ENCODE peak calls at places on chromosome 4, in seven cellular contexts. M is left lung; A is mammary epithelial cell; Y is CD8-positive, alpha-beta T cell; J is IMR-90; G is OCI-LY7; E is HCT116. V is an unnamed sample. For H3K4me1, the result is how much of the 10 kb centered on the place peaks cover.

GRCh38 chr4:16655140-16655539 is 243.3 kb downstream of the LDB2 start:
- DNase-seq in A (no peak), J (no peak), E (no peak), G (no peak), Y (no peak), M (no peak), V (no peak)

GRCh38 chr4:136637071-136637777 is 895.1 kb downstream of the PCDH18 start:
- DNase-seq in Y (no peak), G (peak), E (peak), A (no peak), J (peak), M (no peak), V (no peak)

GRCh38 chr4:152248347-152248746 is 287.5 kb downstream of the FBXW7 start:
- DNase-seq in G (no peak), Y (no peak), M (no peak), A (no peak), E (no peak), J (no peak), V (no peak)

GRCh38 chr4:174538876-174539250 is 16.6 kb upstream of the HPGD start:
- DNase-seq in Y (no peak), E (no peak), A (peak), G (no peak), J (no peak), M (no peak), V (no peak)

GRCh38 chr4:164753873-164754488 is at the start of gene SMIM31:
- DNase-seq in J (no peak), M (no peak), Y (no peak), A (no peak), E (no peak), G (no peak), V (peak)

GRCh38 chr4:122692641-122693520 is 39.6 kb upstream of the BBS12 start:
- DNase-seq in A (no peak), Y (no peak), M (no peak), J (peak), E (no peak), G (no peak), V (no peak)

GRCh38 chr4:147975325-147975724 is 243.4 kb downstream of the ARHGAP10 start:
- DNase-seq in A (peak), G (no peak), M (no peak), E (no peak), J (peak), Y (no peak), V (no peak)

GRCh38 chr4:116913451-116913850 is 171.9 kb downstream of the TRAM1L1 start:
- DNase-seq in G (no peak), A (no peak), J (no peak), Y (no peak), M (no peak), E (no peak), V (peak)

GRCh38 chr4:181685461-181685860 is 557.7 kb upstream of the TENM3 start:
- DNase-seq in J (peak), A (peak), E (no peak), M (no peak), Y (no peak), G (no peak), V (no peak)

GRCh38 chr4:117093581-117093980 is 8.2 kb upstream of the TRAM1L1 start:
- DNase-seq in A (no peak), M (no peak), J (peak), G (no peak), E (no peak), Y (no peak), V (no peak)

GRCh38 chr4:181950372-181951127 is 292.7 kb upstream of the TENM3 start:
- DNase-seq in J (no peak), M (no peak), A (no peak), E (no peak), Y (no peak), G (no peak), V (no peak)

GRCh38 chr4:168631241-168632151 is 134.6 kb downstream of the PALLD start:
- DNase-seq in G (no peak), J (peak), A (peak), M (peak), E (no peak), Y (no peak), V (peak)

GRCh38 chr4:74327751-74328150 is 19.5 kb downstream of the EPGN start:
- DNase-seq in J (peak), Y (no peak), A (peak), M (no peak), G (no peak), E (no peak), V (no peak)

GRCh38 chr4:24924309-24924781 is 11.5 kb upstream of the CCDC149 start:
- DNase-seq in Y (no peak), E (no peak), M (peak), G (no peak), A (peak), J (peak), V (peak)

GRCh38 chr4:89024051-89024675 is 32.8 kb downstream of the FAM13A start:
- DNase-seq in J (peak), A (peak), M (no peak), Y (peak), G (peak), E (peak), V (peak)

GRCh38 chr4:10161840-10162239 is 45.2 kb upstream of the WDR1 start:
- DNase-seq in E (no peak), M (no peak), A (no peak), G (no peak), J (no peak), Y (no peak), V (no peak)

GRCh38 chr4:182643801-182644311 is 273.3 kb downstream of the DCTD start:
- DNase-seq in M (no peak), Y (no peak), J (peak), A (no peak), E (no peak), G (no peak), V (peak)

GRCh38 chr4:3294401-3295241 is 1.8 kb downstream of the RGS12 start:
- DNase-seq in G (no peak), E (no peak), Y (no peak), M (no peak), A (no peak), J (no peak), V (no peak)

GRCh38 chr4:113555868-113556267 is 205.7 kb downstream of the CAMK2D start:
- DNase-seq in E (no peak), J (no peak), G (no peak), A (no peak), Y (no peak), M (peak), V (no peak)

GRCh38 chr4:8410641-8411271 is 29.8 kb downstream of the ACOX3 start:
- DNase-seq in A (peak), G (no peak), Y (no peak), E (peak), M (no peak), J (peak), V (peak)

DNA sequence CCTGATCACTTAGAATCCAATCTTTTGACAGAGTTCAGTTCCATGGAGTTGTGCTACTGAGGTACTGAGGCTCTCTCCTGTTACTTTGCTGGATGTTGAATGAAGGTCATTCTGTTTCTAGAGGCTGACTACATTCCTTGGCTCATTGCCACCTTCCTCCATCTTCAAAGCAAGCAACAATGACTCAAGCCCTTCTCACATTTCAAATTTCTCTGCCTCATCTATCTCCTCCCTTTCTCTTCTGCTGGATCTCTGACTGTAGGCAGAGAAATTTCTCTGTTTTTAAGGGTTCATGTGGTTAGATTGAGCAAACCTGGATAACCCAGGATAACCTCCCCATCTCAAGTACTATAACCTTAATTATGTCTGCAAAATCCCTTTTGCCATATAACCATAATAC is 775.4 kb downstream of the STPG2 start:
- DNase-seq in E (peak), J (no peak), Y (no peak), G (no peak), A (peak), M (no peak), V (peak)
- H3K4me3 ChIP-seq in E (peak), J (no peak), Y (no peak), G (no peak), A (no peak), M (no peak), V (no peak)

GRCh38 chr4:103198111-103198765 is at the start of gene CENPE:
- DNase-seq in M (peak), J (peak), A (peak), Y (peak), E (peak), G (peak), V (peak)

GRCh38 chr4:103201254-103201653 is 3.1 kb upstream of the CENPE start:
- DNase-seq in Y (no peak), M (no peak), J (no peak), A (no peak), G (no peak), E (no peak), V (no peak)

GRCh38 chr4:103204114-103204513 is 6.0 kb upstream of the CENPE start:
- DNase-seq in J (no peak), M (no peak), E (peak), A (peak), G (peak), Y (no peak), V (peak)

GRCh38 chr4:103199009-103199408 is 866 bp upstream of the CENPE start:
- DNase-seq in M (no peak), E (no peak), G (no peak), A (no peak), Y (no peak), J (no peak), V (no peak)

GRCh38 chr4:103201724-103202123 is 3.6 kb upstream of the CENPE start:
- DNase-seq in G (no peak), J (no peak), A (no peak), M (no peak), Y (no peak), E (no peak), V (no peak)
- H3K4me1 ChIP-seq in G (under half), J (under half), A (under half), M (under half), Y (under half), E (under half), V (under half)

DNA sequence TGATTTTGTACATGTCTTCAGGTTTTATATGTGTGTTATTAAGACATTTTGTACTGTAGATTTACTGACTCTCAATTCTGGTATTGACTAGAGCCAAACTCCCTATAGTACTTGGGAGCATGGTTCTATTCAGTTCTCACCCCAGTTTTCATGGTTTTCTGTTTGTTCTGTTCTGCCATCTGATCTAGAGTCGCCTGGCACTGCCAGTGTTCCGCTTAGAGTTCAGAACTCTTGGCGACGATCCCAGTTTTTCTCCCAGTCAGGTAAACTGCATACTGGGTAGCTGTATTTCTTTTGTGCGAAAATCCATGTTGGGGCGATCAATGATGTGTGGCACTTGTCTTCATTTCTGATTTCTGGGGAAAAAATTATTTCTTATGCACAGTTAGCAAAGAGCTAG is 78.0 kb downstream of the PHOX2B start:
- DNase-seq in Y (no peak), G (no peak), E (no peak), J (no peak), A (no peak), M (no peak), V (no peak)
- H3K27ac ChIP-seq in Y (no peak), G (no peak), E (no peak), J (no peak), A (no peak), M (no peak), V (no peak)

DNA sequence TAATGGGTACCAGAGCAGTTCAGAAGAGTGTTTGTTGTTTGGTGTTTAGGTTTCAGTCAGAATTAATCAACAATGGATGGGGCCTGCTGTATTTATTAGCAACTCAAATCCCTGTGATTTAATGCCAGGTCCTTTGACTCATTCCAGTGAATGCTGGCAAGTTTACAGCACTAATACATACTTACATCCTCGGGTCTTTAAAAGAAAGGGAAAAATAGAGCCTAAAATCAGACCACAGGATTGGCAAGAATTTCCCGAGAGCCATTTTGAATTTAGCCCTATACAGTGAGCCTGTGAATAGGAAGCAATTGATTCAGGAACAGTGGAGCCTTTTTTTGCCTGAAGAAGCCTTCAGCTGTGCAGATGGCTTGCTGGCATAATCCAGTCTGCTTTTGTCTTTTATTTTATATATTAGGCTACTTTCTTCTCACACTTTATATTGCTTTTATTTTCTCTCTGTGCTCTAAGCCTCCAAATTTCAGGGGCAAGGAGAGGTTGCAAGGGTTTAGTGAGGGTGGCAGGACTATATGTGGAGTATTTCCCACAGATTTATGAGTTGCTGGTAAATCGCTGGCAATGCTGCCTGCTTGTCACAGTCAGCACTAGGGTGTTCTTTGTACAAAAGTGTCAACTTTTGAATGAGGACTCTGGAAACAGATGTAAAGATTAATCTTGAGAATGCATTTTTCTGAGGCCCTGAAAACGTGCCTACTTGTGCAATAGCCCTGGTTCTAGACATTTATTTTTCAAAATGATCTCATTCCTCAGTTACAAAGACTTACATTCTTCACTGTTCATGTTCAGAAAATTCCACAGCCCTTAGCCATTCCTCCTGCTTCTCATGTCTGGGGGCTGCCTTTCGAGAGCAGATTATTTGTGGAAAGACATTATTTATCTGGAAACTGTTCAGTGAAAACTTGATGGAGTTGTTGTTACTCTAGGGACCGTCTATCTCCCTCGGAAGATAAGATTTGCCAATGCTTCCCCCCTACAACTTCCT is 303.5 kb downstream of the SPRY1 start:
- DNase-seq in M (no peak), E (no peak), G (no peak), J (peak), A (peak), Y (no peak), V (peak)
- H3K4me3 ChIP-seq in M (no peak), E (no peak), G (no peak), J (peak), A (no peak), Y (no peak), V (peak)

GRCh38 chr4:23890369-23891063 is 669 bp upstream of the PPARGC1A start:
- DNase-seq in J (no peak), E (no peak), M (no peak), Y (no peak), A (no peak), G (no peak), V (no peak)
- H3K4me1 ChIP-seq in J (under half), E (under half), M (under half), Y (under half), A (under half), G (under half), V (under half)

GRCh38 chr4:71241467-71242401 is 97.1 kb upstream of the SLC4A4 start:
- DNase-seq in M (peak), J (peak), G (no peak), E (no peak), Y (no peak), A (no peak), V (no peak)

GRCh38 chr4:71239365-71239764 is 99.5 kb upstream of the SLC4A4 start:
- DNase-seq in J (peak), E (no peak), M (no peak), Y (no peak), G (no peak), A (peak), V (no peak)

GRCh38 chr4:71237626-71238025 is 101.2 kb upstream of the SLC4A4 start:
- DNase-seq in A (no peak), E (no peak), J (no peak), Y (no peak), M (no peak), G (no peak), V (no peak)

GRCh38 chr4:71243434-71243833 is 95.4 kb upstream of the SLC4A4 start:
- DNase-seq in M (no peak), Y (no peak), A (no peak), G (no peak), E (no peak), J (no peak), V (no peak)

DNA sequence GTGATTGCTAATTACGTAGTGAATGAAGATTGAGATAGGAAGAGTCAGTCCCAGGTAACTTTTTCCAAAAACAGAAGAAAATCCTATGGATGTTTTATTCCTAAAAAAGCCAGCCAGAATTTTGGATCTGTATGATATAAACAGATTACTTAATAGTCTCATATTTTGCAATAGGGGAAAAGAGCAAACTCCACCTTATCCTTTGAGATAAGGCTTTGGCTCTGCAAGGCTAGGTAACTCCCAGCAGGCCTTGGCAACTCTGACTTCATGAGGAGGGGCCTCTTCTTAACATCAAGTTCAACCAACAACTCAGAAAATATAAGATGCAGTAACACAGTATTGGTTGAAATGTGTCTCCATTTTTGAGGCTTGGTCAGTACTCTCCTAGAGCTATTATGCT is 98.7 kb upstream of the SLC4A4 start:
- DNase-seq in Y (no peak), M (no peak), J (no peak), E (no peak), A (no peak), G (no peak), V (no peak)
- H3K27ac ChIP-seq in Y (no peak), M (no peak), J (no peak), E (no peak), A (no peak), G (no peak), V (no peak)

DNA sequence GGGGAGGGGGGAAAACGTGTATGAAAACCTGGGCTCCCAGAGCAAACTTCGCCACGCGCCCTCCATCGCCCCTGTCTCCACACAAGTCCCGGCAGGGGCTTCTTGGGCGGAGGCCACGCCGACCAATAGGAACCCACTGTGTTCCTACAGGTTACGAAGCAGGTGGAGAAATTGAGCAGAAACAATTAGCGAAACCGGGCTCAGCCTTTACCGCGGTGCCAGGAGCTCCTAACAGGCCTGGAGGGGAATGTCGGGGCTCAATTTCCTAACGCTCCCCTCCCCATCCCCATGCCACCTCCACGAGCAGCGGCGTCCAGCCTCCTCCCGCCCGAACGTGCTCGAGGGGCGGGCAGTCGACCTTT is 582 bp upstream of the KIT start:
- DNase-seq in E (no peak), M (no peak), Y (no peak), A (no peak), J (no peak), G (no peak), V (no peak)
- H3K4me3 ChIP-seq in E (no peak), M (peak), Y (peak), A (no peak), J (peak), G (no peak), V (no peak)

GRCh38 chr4:158778712-158779111 is 9.9 kb downstream of the FNIP2 start:
- DNase-seq in J (no peak), M (peak), E (no peak), Y (no peak), G (no peak), A (no peak), V (peak)
- H3K4me1 ChIP-seq in J (under half), M (under half), E (under half), Y (under half), G (under half), A (under half), V (under half)

DNA sequence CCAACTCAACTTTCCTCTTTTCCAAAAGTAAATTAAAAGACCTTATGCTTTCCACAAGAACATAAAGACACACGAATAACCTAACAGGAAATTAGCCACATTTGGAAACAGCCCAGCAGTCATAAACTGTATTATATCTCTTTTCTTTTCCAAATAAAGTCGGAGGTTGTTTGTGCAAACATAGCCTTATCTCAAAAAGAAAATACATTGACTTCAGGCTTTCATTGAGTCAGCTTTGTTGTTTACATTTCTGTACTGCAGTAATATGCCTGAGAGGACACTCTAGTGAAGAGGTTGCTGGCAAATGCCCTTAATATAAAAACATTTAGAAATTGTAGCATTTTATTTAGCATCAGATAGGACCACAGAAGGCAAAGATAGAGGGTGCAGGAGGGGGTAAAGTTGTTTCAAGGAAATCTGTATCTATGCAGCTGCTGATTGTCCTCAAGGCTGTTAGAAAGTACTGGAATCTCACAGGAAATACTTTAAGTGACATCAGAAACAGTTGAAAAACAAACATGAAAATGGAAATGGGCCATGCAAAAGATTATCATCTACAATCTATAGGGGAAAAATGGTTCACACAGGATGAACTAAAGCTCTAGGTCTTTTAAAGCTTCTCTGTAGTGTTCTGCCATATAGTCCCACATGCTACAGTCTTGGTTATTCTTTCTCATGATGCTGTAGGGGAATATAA is 14.5 kb downstream of the LNX1 start:
- DNase-seq in A (no peak), M (no peak), G (no peak), E (no peak), J (peak), Y (no peak), V (no peak)
- H3K27ac ChIP-seq in A (no peak), M (no peak), G (no peak), E (no peak), J (peak), Y (no peak), V (no peak)